ENCODE peak calls at places on chromosomes 6 and 20, in seven cellular contexts. One of them, this sample, is unnamed.

GRCh38 chr6:170026272-170027110 is 264.4 kb downstream of the DLL1 start:
- DNase-seq in stimulated activated CD8-positive, alpha-beta memory T cell treated with anti-CD3 and anti-CD28 coated beads, Interleukin-4, amount 100 ng/mL, for 4 hours: no peak
- DNase-seq in hypothalamus: no peak
- DNase-seq in NCI-H1694 treated with DMSO at 0.1 percent for 48 hours: no peak
- DNase-seq in SK-MEL-5: no peak
- DNase-seq in RCC 7860: no peak
- DNase-seq in left lung: peak; percentile 70
- DNase-seq in this sample: no peak

GRCh38 chr6:127457444-127458064 is 1.6 kb downstream of the KIAA0408 start:
- DNase-seq in SK-MEL-5: no peak
- DNase-seq in RCC 7860: no peak
- DNase-seq in hypothalamus: no peak
- DNase-seq in NCI-H1694 treated with DMSO at 0.1 percent for 48 hours: no peak
- DNase-seq in left lung: no peak
- DNase-seq in stimulated activated CD8-positive, alpha-beta memory T cell treated with anti-CD3 and anti-CD28 coated beads, Interleukin-4, amount 100 ng/mL, for 4 hours: no peak
- DNase-seq in this sample: no peak

GRCh38 chr20:6525447-6526303 is 241.8 kb upstream of the BMP2 start:
- DNase-seq in RCC 7860: peak; percentile 38
- DNase-seq in NCI-H1694 treated with DMSO at 0.1 percent for 48 hours: no peak
- DNase-seq in stimulated activated CD8-positive, alpha-beta memory T cell treated with anti-CD3 and anti-CD28 coated beads, Interleukin-4, amount 100 ng/mL, for 4 hours: no peak
- DNase-seq in SK-MEL-5: no peak
- DNase-seq in hypothalamus: no peak
- DNase-seq in left lung: no peak
- DNase-seq in this sample: no peak

GRCh38 chr20:59525500-59526241 is 78.7 kb upstream of the PHACTR3 start:
- DNase-seq in left lung: no peak
- DNase-seq in hypothalamus: peak; percentile 56
- DNase-seq in SK-MEL-5: peak; percentile 80
- DNase-seq in stimulated activated CD8-positive, alpha-beta memory T cell treated with anti-CD3 and anti-CD28 coated beads, Interleukin-4, amount 100 ng/mL, for 4 hours: no peak
- DNase-seq in RCC 7860: peak; percentile 29
- DNase-seq in NCI-H1694 treated with DMSO at 0.1 percent for 48 hours: peak; percentile 5
- DNase-seq in this sample: no peak

GRCh38 chr20:50628326-50628725 is 63.0 kb downstream of the RIPOR3 start:
- DNase-seq in NCI-H1694 treated with DMSO at 0.1 percent for 48 hours: peak; percentile 50
- DNase-seq in RCC 7860: no peak
- DNase-seq in hypothalamus: no peak
- DNase-seq in left lung: no peak
- DNase-seq in SK-MEL-5: no peak
- DNase-seq in stimulated activated CD8-positive, alpha-beta memory T cell treated with anti-CD3 and anti-CD28 coated beads, Interleukin-4, amount 100 ng/mL, for 4 hours: no peak
- DNase-seq in this sample: no peak

GRCh38 chr20:37911838-37912273 is 8.9 kb downstream of the VSTM2L start:
- DNase-seq in RCC 7860: no peak
- DNase-seq in NCI-H1694 treated with DMSO at 0.1 percent for 48 hours: peak; percentile 76
- DNase-seq in SK-MEL-5: peak; percentile 46
- DNase-seq in hypothalamus: no peak
- DNase-seq in stimulated activated CD8-positive, alpha-beta memory T cell treated with anti-CD3 and anti-CD28 coated beads, Interleukin-4, amount 100 ng/mL, for 4 hours: no peak
- DNase-seq in left lung: no peak
- DNase-seq in this sample: no peak

GRCh38 chr6:130107710-130108109 is 89.3 kb downstream of the L3MBTL3 start:
- DNase-seq in stimulated activated CD8-positive, alpha-beta memory T cell treated with anti-CD3 and anti-CD28 coated beads, Interleukin-4, amount 100 ng/mL, for 4 hours: no peak
- DNase-seq in SK-MEL-5: no peak
- DNase-seq in NCI-H1694 treated with DMSO at 0.1 percent for 48 hours: no peak
- DNase-seq in RCC 7860: no peak
- DNase-seq in hypothalamus: no peak
- DNase-seq in left lung: no peak
- DNase-seq in this sample: no peak

GRCh38 chr6:45563092-45563491 is 185.4 kb upstream of the SUPT3H start:
- DNase-seq in hypothalamus: no peak
- DNase-seq in RCC 7860: no peak
- DNase-seq in left lung: no peak
- DNase-seq in stimulated activated CD8-positive, alpha-beta memory T cell treated with anti-CD3 and anti-CD28 coated beads, Interleukin-4, amount 100 ng/mL, for 4 hours: no peak
- DNase-seq in NCI-H1694 treated with DMSO at 0.1 percent for 48 hours: no peak
- DNase-seq in SK-MEL-5: no peak
- DNase-seq in this sample: no peak

GRCh38 chr6:31267504-31268371 is 4.2 kb downstream of the HLA-C start:
- DNase-seq in left lung: no peak
- DNase-seq in stimulated activated CD8-positive, alpha-beta memory T cell treated with anti-CD3 and anti-CD28 coated beads, Interleukin-4, amount 100 ng/mL, for 4 hours: no peak
- DNase-seq in SK-MEL-5: no peak
- DNase-seq in NCI-H1694 treated with DMSO at 0.1 percent for 48 hours: no peak
- DNase-seq in hypothalamus: no peak
- DNase-seq in RCC 7860: no peak
- DNase-seq in this sample: no peak

GRCh38 chr6:23523771-23524170 is 602.2 kb upstream of the NRSN1 start:
- DNase-seq in RCC 7860: no peak
- DNase-seq in left lung: no peak
- DNase-seq in NCI-H1694 treated with DMSO at 0.1 percent for 48 hours: peak; percentile 33
- DNase-seq in hypothalamus: no peak
- DNase-seq in stimulated activated CD8-positive, alpha-beta memory T cell treated with anti-CD3 and anti-CD28 coated beads, Interleukin-4, amount 100 ng/mL, for 4 hours: no peak
- DNase-seq in SK-MEL-5: no peak
- DNase-seq in this sample: no peak

GRCh38 chr20:7392551-7392950 is 547.7 kb downstream of the HAO1 start:
- DNase-seq in RCC 7860: no peak
- DNase-seq in left lung: no peak
- DNase-seq in hypothalamus: no peak
- DNase-seq in stimulated activated CD8-positive, alpha-beta memory T cell treated with anti-CD3 and anti-CD28 coated beads, Interleukin-4, amount 100 ng/mL, for 4 hours: no peak
- DNase-seq in SK-MEL-5: peak; percentile 49
- DNase-seq in NCI-H1694 treated with DMSO at 0.1 percent for 48 hours: no peak
- DNase-seq in this sample: peak; percentile 12

GRCh38 chr20:17471606-17472187 is 59.5 kb downstream of the BFSP1 start:
- DNase-seq in hypothalamus: no peak
- DNase-seq in RCC 7860: no peak
- DNase-seq in left lung: no peak
- DNase-seq in NCI-H1694 treated with DMSO at 0.1 percent for 48 hours: no peak
- DNase-seq in SK-MEL-5: no peak
- DNase-seq in stimulated activated CD8-positive, alpha-beta memory T cell treated with anti-CD3 and anti-CD28 coated beads, Interleukin-4, amount 100 ng/mL, for 4 hours: no peak
- DNase-seq in this sample: no peak

GRCh38 chr6:169880516-169880915 is 129.1 kb downstream of the ERMARD start:
- DNase-seq in hypothalamus: no peak
- DNase-seq in NCI-H1694 treated with DMSO at 0.1 percent for 48 hours: no peak
- DNase-seq in SK-MEL-5: no peak
- DNase-seq in left lung: no peak
- DNase-seq in RCC 7860: no peak
- DNase-seq in stimulated activated CD8-positive, alpha-beta memory T cell treated with anti-CD3 and anti-CD28 coated beads, Interleukin-4, amount 100 ng/mL, for 4 hours: no peak
- DNase-seq in this sample: no peak

GRCh38 chr20:14553774-14554524 is 216.5 kb upstream of the FLRT3 start:
- DNase-seq in RCC 7860: no peak
- DNase-seq in SK-MEL-5: no peak
- DNase-seq in hypothalamus: no peak
- DNase-seq in left lung: no peak
- DNase-seq in NCI-H1694 treated with DMSO at 0.1 percent for 48 hours: no peak
- DNase-seq in stimulated activated CD8-positive, alpha-beta memory T cell treated with anti-CD3 and anti-CD28 coated beads, Interleukin-4, amount 100 ng/mL, for 4 hours: no peak
- DNase-seq in this sample: peak; percentile 65

GRCh38 chr6:41679696-41680095 is 41.4 kb downstream of the MDFI start:
- DNase-seq in SK-MEL-5: no peak
- DNase-seq in RCC 7860: no peak
- DNase-seq in left lung: peak; percentile 23
- DNase-seq in hypothalamus: no peak
- DNase-seq in stimulated activated CD8-positive, alpha-beta memory T cell treated with anti-CD3 and anti-CD28 coated beads, Interleukin-4, amount 100 ng/mL, for 4 hours: no peak
- DNase-seq in NCI-H1694 treated with DMSO at 0.1 percent for 48 hours: no peak
- DNase-seq in this sample: no peak

GRCh38 chr6:84089552-84089951 is 56.0 kb downstream of the MRAP2 start:
- DNase-seq in left lung: no peak
- DNase-seq in NCI-H1694 treated with DMSO at 0.1 percent for 48 hours: no peak
- DNase-seq in RCC 7860: no peak
- DNase-seq in SK-MEL-5: no peak
- DNase-seq in hypothalamus: no peak
- DNase-seq in stimulated activated CD8-positive, alpha-beta memory T cell treated with anti-CD3 and anti-CD28 coated beads, Interleukin-4, amount 100 ng/mL, for 4 hours: no peak
- DNase-seq in this sample: no peak

GRCh38 chr20:10357974-10358373 is 76.0 kb downstream of the MKKS start:
- DNase-seq in stimulated activated CD8-positive, alpha-beta memory T cell treated with anti-CD3 and anti-CD28 coated beads, Interleukin-4, amount 100 ng/mL, for 4 hours: no peak
- DNase-seq in RCC 7860: no peak
- DNase-seq in left lung: no peak
- DNase-seq in SK-MEL-5: peak; percentile 26
- DNase-seq in hypothalamus: no peak
- DNase-seq in NCI-H1694 treated with DMSO at 0.1 percent for 48 hours: peak; percentile 37
- DNase-seq in this sample: no peak

GRCh38 chr6:143361536-143362191 is 88.8 kb downstream of the ADAT2 start:
- DNase-seq in hypothalamus: no peak
- DNase-seq in stimulated activated CD8-positive, alpha-beta memory T cell treated with anti-CD3 and anti-CD28 coated beads, Interleukin-4, amount 100 ng/mL, for 4 hours: no peak
- DNase-seq in left lung: no peak
- DNase-seq in SK-MEL-5: no peak
- DNase-seq in RCC 7860: no peak
- DNase-seq in NCI-H1694 treated with DMSO at 0.1 percent for 48 hours: peak; percentile 9
- DNase-seq in this sample: no peak

GRCh38 chr20:38604873-38605303 is 3.3 kb downstream of the ARHGAP40 start:
- DNase-seq in NCI-H1694 treated with DMSO at 0.1 percent for 48 hours: no peak
- DNase-seq in RCC 7860: peak; percentile 74
- DNase-seq in hypothalamus: no peak
- DNase-seq in SK-MEL-5: peak; percentile 42
- DNase-seq in left lung: no peak
- DNase-seq in stimulated activated CD8-positive, alpha-beta memory T cell treated with anti-CD3 and anti-CD28 coated beads, Interleukin-4, amount 100 ng/mL, for 4 hours: no peak
- DNase-seq in this sample: no peak

GRCh38 chr20:10625641-10626040 is 48.2 kb downstream of the JAG1 start:
- DNase-seq in SK-MEL-5: no peak
- DNase-seq in left lung: no peak
- DNase-seq in stimulated activated CD8-positive, alpha-beta memory T cell treated with anti-CD3 and anti-CD28 coated beads, Interleukin-4, amount 100 ng/mL, for 4 hours: no peak
- DNase-seq in NCI-H1694 treated with DMSO at 0.1 percent for 48 hours: no peak
- DNase-seq in hypothalamus: no peak
- DNase-seq in RCC 7860: no peak
- DNase-seq in this sample: no peak

GRCh38 chr6:29647927-29648642 is 8.8 kb upstream of the MOG start:
- DNase-seq in NCI-H1694 treated with DMSO at 0.1 percent for 48 hours: peak; percentile 8
- DNase-seq in SK-MEL-5: peak; percentile 73
- DNase-seq in left lung: no peak
- DNase-seq in stimulated activated CD8-positive, alpha-beta memory T cell treated with anti-CD3 and anti-CD28 coated beads, Interleukin-4, amount 100 ng/mL, for 4 hours: no peak
- DNase-seq in RCC 7860: no peak
- DNase-seq in hypothalamus: no peak
- DNase-seq in this sample: no peak